ENCODE peak calls at places on chromosomes 5 and 9, in four cellular contexts. U, S, A and Q are unnamed samples.

GRCh38 chr5:23507278-23507685 is at the start of gene PRDM9:
- DNase-seq in U (peak), S (no peak), A (peak), Q (peak)

GRCh38 chr5:115453391-115454095 is 91.0 kb downstream of the FEM1C start:
- DNase-seq in U (no peak), S (no peak), A (no peak), Q (no peak)

GRCh38 chr9:14532716-14533115 is 160.5 kb downstream of the ZDHHC21 start:
- DNase-seq in U (no peak), S (no peak), A (no peak), Q (no peak)

GRCh38 chr9:127138444-127138843 is 16.0 kb upstream of the ANGPTL2 start:
- DNase-seq in U (no peak), S (no peak), A (no peak), Q (no peak)

GRCh38 chr9:96186601-96187011 is 115.4 kb downstream of the HSD17B3 start:
- DNase-seq in U (no peak), S (no peak), A (no peak), Q (peak)

GRCh38 chr5:55278778-55279177 is 28.7 kb downstream of the DHX29 start:
- DNase-seq in U (no peak), S (peak), A (no peak), Q (peak)

GRCh38 chr5:80239680-80240367 is 16.0 kb downstream of the SERINC5 start:
- DNase-seq in U (no peak), S (peak), A (no peak), Q (peak)

GRCh38 chr5:40570408-40571129 is 109.1 kb upstream of the PTGER4 start:
- DNase-seq in U (no peak), S (peak), A (no peak), Q (peak)

GRCh38 chr9:36960575-36960955 is 73.5 kb downstream of the PAX5 start:
- DNase-seq in U (no peak), S (no peak), A (no peak), Q (no peak)

GRCh38 chr5:124411089-124411488 is 335.4 kb downstream of the ZNF608 start:
- DNase-seq in U (no peak), S (no peak), A (no peak), Q (peak)

GRCh38 chr9:16516887-16517286 is 353.6 kb downstream of the BNC2 start:
- DNase-seq in U (no peak), S (no peak), A (no peak), Q (peak)

GRCh38 chr9:35350212-35350611 is 139.7 kb upstream of the RUSC2 start:
- DNase-seq in U (no peak), S (no peak), A (no peak), Q (no peak)

GRCh38 chr9:86202338-86202882 is 57.0 kb downstream of the C9orf153 start:
- DNase-seq in U (no peak), S (peak), A (no peak), Q (peak)

GRCh38 chr9:112042244-112042638 is 132.9 kb downstream of the SUSD1 start:
- DNase-seq in U (no peak), S (no peak), A (no peak), Q (no peak)

GRCh38 chr9:74960548-74960947 is 7.8 kb upstream of the C9orf40 start:
- DNase-seq in U (no peak), S (peak), A (no peak), Q (peak)

GRCh38 chr5:98927988-98928801 is 612 bp downstream of the CHD1 start:
- DNase-seq in U (peak), S (peak), A (peak), Q (peak)

GRCh38 chr9:524008-524407 is 309.3 kb downstream of the DOCK8 start:
- DNase-seq in U (no peak), S (no peak), A (no peak), Q (no peak)

GRCh38 chr5:150774145-150774544 is 4.4 kb upstream of the SMIM3 start:
- DNase-seq in U (no peak), S (peak), A (no peak), Q (peak)

GRCh38 chr9:100498592-100498991 is 25.6 kb downstream of the TMEFF1 start:
- DNase-seq in U (no peak), S (no peak), A (no peak), Q (peak)

GRCh38 chr5:102324714-102325113 is 28.6 kb upstream of the SLCO4C1 start:
- DNase-seq in U (no peak), S (no peak), A (no peak), Q (no peak)

GRCh38 chr9:134422301-134422700 is 96.0 kb downstream of the RXRA start:
- DNase-seq in U (no peak), S (no peak), A (peak), Q (no peak)

GRCh38 chr5:158838788-158839187 is 260.9 kb downstream of the EBF1 start:
- DNase-seq in U (no peak), S (no peak), A (no peak), Q (no peak)

GRCh38 chr9:37144762-37145161 is 24.4 kb downstream of the ZCCHC7 start:
- DNase-seq in U (no peak), S (peak), A (no peak), Q (peak)

GRCh38 chr9:15268796-15269195 is 38.2 kb downstream of the TTC39B start:
- DNase-seq in U (no peak), S (no peak), A (no peak), Q (no peak)

GRCh38 chr5:16810503-16810854 is 125.6 kb downstream of the MYO10 start:
- DNase-seq in U (no peak), S (no peak), A (no peak), Q (no peak)

GRCh38 chr5:16812448-16812847 is 123.6 kb downstream of the MYO10 start:
- DNase-seq in U (no peak), S (no peak), A (no peak), Q (peak)

GRCh38 chr5:16809816-16810502 is 126.1 kb downstream of the MYO10 start:
- DNase-seq in U (no peak), S (peak), A (peak), Q (peak)

GRCh38 chr5:16815432-16815831 is 120.7 kb downstream of the MYO10 start:
- DNase-seq in U (no peak), S (no peak), A (no peak), Q (no peak)

GRCh38 chr5:16812911-16813310 is 123.2 kb downstream of the MYO10 start:
- DNase-seq in U (no peak), S (peak), A (no peak), Q (peak)
- TF ChIP-seq CTCF in U (no peak), S (peak), A (no peak), Q (no peak)

DNA sequence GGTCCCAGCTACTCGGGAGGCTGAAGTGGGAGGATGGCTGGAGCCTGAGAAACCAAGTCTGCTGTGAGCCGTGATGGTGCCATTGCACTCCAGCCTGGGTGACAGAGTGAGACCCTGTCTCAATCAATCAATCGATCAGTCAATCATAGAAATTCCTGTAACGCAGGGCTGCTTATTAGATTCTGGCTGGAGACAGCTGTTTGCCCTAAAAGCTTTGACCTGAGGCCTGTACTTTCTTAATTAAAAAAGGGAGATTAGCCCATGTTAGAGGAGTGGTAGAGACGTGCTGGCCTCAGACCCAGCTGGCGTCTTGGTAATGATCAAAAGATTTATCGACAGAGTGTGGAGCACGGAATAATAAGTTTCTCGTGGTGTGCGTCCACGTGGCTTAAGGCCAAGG is 40.5 kb upstream of the HMCN2 start:
- DNase-seq in U (no peak), S (no peak), A (no peak), Q (no peak)
- TF ChIP-seq CTCF in U (no peak), S (no peak), A (no peak), Q (no peak)

DNA sequence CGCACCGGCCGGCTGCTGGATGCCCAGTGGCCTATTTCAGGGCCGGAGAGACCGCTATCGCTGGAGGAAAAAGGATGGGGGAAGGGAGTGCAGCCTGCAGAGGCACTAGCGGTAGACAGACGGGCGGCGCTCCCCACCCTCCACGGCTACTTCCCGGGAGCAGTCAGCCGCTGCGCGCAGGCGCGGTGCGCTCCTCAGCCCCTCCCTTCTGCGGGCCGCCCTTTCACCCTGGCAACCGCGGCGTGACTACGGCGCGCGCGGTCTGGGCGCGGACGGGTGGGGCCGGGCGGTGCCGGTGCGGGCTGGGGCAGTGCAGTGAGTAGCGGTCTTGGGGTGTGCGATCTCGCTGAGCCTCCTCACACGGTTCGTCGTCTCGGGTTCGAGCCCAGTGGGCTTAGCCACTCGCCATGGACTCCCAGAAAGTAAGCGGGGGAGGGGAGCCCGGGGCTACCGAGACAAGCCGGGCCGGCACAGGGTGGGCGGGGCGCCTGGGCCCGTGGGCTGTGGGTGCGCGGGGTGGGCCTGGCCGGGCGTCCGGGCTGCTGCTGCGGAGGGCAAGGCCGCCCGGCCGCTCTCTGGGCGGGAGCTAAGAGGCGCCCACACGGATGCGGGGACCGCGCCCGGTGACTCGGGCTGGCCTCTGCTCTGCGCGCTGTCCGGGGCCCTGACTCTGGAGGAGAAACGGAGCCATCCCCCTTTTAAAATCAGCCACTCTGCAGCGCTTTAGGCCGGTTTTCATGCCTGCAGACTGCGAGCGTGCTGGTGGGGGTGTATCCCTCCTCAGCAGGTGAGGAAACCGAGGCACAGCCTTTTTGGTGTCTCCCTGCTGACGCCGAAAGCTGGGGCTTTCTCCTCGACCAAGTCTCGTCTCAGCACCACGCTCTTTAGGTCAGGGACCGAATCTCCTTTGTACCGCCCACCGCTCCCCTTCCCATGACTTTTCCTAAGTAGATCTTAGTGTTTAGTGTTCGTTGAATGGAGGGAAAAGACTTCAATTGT is at the start of gene FSD1L:
- DNase-seq in U (peak), S (peak), A (peak), Q (peak)
- TF ChIP-seq CTCF in U (peak), S (peak), A (peak), Q (no peak)

DNA sequence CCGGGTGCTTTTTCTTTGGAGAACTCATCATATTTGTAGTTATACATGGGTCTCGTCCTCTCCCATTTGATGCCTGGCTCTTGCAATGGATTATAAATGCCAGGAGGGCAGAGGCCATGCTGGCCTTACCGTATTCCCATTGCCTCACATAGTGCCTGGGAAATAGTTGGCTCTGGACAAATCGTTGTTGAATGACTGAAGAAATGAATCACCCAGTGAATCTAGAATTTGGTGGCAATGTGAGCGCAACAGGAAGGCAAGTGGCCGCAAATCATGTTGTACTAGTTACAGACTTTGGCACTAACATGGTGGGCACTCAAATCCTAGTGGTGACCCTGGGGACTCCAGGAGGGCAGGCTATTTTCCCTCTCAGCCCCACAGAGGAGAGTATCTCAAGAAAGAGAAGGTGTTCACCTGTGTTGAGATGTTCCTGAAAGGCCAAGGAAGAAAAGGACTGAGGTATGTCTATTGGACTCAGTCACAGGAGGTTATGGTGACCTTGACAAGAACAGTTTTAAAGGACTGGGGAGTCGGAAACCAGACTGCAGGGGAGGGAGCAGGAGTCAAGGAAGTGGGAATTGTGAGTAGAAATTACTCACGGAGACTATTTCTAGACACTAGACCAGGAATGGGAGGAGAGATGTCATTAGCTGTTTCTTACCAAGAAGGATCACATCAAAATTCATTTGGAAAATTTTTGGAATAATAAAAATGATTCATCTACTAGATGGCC is 61.7 kb upstream of the COL15A1 start:
- DNase-seq in U (no peak), S (no peak), A (no peak), Q (no peak)
- TF ChIP-seq CTCF in U (no peak), S (peak), A (no peak), Q (no peak)

DNA sequence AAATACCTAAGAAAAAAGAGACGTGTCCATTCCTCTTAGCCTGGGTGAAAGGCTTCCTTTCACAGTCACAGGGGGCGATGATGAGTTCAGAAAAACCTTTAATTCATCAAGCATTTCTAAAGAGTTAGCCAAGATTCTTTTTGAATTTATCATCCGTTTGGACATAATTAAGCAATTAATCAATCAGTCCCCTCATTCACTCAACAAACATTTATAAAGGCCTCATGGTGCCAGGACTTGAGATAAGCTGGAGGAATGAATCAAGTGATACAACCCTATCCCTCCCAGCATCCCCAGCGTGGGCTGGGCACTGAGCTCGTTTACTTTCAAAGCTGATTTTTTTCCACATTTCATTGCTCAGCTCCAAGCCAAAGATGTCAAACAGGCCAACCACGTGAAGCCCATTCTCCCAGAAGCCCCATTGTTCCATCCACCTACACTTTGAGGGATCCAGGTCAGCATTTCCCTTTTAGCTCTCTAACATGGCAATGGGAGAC is 140.5 kb downstream of the SLIT3 start:
- DNase-seq in U (no peak), S (peak), A (no peak), Q (no peak)
- TF ChIP-seq CTCF in U (no peak), S (peak), A (peak), Q (peak)

GRCh38 chr5:81554647-81555046 is 160.7 kb upstream of the ACOT12 start:
- DNase-seq in U (no peak), S (no peak), A (no peak), Q (no peak)

GRCh38 chr5:81553570-81554212 is 159.8 kb upstream of the ACOT12 start:
- DNase-seq in U (no peak), S (no peak), A (no peak), Q (no peak)

GRCh38 chr5:81558188-81558587 is 164.3 kb upstream of the ACOT12 start:
- DNase-seq in U (no peak), S (no peak), A (no peak), Q (no peak)

GRCh38 chr5:81555865-81556264 is 161.9 kb upstream of the ACOT12 start:
- DNase-seq in U (no peak), S (no peak), A (no peak), Q (no peak)

DNA sequence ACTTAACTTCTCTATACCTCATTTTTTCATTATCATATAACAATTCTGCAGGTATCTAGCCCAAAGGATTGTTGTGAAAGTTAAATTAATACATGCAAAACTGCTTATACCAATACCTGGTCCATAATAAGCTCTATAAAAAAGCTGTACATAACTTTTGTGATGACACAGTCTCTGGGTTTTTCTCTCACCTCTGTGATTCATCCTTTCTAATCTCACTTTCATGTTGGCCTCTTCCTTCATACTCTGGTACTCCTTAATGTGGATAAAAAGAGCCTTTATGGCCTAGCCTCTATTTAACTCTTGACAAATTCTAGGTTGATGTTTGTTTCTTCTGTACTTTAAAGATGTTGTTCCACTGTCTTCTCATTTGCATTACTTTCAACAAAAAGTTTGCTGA is 162.9 kb upstream of the ACOT12 start:
- DNase-seq in U (no peak), S (no peak), A (no peak), Q (no peak)
- TF ChIP-seq CTCF in U (no peak), S (no peak), A (no peak), Q (no peak)

DNA sequence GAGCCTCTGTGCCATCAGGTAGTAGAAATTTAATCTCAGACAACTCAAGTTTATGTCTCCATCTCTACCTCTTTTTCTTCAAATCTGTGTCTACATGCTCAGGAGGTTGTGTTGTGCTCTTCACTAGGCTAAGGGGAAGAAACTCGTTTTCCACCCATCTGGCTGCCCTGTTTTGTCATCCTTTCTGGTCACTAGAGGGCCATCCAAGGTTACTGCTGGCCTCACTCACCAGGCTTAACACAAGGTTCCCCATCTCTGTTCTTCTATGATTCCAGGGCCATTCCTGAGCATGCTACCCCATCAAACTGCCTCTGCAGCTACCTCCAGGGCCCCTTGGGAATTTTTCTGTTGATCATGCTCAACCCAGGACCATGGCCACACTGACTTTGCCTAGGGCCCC is 213.3 kb upstream of the FBXL7 start:
- DNase-seq in U (no peak), S (no peak), A (no peak), Q (no peak)
- TF ChIP-seq CTCF in U (peak), S (peak), A (peak), Q (no peak)

GRCh38 chr5:127012933-127013332 is 17.4 kb downstream of the MARCHF3 start:
- DNase-seq in U (no peak), S (peak), A (no peak), Q (peak)

GRCh38 chr5:127013407-127013806 is 17.0 kb downstream of the MARCHF3 start:
- DNase-seq in U (no peak), S (no peak), A (no peak), Q (no peak)

GRCh38 chr5:127010362-127010761 is 20.0 kb downstream of the MARCHF3 start:
- DNase-seq in U (no peak), S (no peak), A (no peak), Q (peak)

GRCh38 chr5:127011151-127011550 is 19.2 kb downstream of the MARCHF3 start:
- DNase-seq in U (no peak), S (peak), A (no peak), Q (peak)

DNA sequence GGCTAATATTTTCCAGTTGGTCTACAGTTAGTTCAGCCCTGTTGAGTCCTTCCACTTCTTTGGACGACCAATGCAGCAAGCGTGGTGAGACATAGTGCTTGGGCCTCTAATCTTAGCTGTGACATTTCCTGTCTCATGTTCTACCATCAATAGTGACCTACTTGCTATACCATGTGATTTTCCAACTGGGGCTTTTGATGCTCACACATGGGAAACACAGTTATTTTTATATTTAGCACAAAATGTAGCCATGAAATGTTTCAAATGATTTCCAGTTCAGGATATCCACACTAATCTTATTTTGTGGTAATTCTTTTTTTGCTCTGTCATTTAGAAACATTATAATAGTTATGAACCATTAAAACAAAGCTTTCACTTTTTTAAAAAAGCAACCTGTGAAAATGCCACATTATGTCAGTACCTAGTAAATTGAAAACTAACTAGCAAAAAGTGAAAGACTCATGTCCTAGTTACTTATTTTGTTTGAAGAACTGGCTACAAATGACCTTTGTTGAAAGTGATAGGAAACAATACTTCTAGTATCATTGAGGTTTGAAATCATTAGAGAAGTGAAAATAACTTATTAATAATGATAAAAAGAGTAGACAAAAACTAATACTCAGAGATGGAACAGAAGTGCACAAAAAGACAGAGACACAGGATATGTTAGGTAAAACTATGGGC is 18.3 kb downstream of the MARCHF3 start:
- DNase-seq in U (no peak), S (no peak), A (no peak), Q (peak)
- TF ChIP-seq CTCF in U (no peak), S (no peak), A (no peak), Q (no peak)